ENCODE peak calls at places on chromosome 15, in seven cellular contexts. Y, R, Q, V, G, P and H are unnamed samples.

GRCh38 chr15:48427960-48428547 is 96.8 kb downstream of the DUT start:
- DNase-seq in G (no peak), Q (no peak), R (no peak), P (no peak), Y (no peak), V (no peak), H (peak; percentile 81)

GRCh38 chr15:60573936-60574335 is 95.0 kb upstream of the ICE2 start:
- DNase-seq in Q (no peak), G (no peak), V (no peak), P (no peak), R (no peak), Y (no peak), H (no peak)

GRCh38 chr15:42919794-42920280 is 741 bp downstream of the TTBK2 start:
- DNase-seq in P (no peak), Y (no peak), R (peak; percentile 3), Q (peak; percentile 31), V (peak; percentile 20), G (peak; percentile 36), H (peak; percentile 23)

GRCh38 chr15:31387483-31388118 is 61.0 kb downstream of the KLF13 start:
- DNase-seq in P (peak; percentile 44), V (peak; percentile 96), Q (no peak), G (peak; percentile 71), Y (no peak), R (peak; percentile 89), H (no peak)

GRCh38 chr15:59237854-59238252 is 31.2 kb downstream of the LDHAL6B start:
- DNase-seq in V (no peak), R (no peak), P (no peak), Q (peak; percentile 24), Y (no peak), G (no peak), H (no peak)

GRCh38 chr15:39156166-39156565 is 424.7 kb upstream of the THBS1 start:
- DNase-seq in P (peak; percentile 21), V (no peak), R (no peak), Y (no peak), G (no peak), Q (no peak), H (no peak)

GRCh38 chr15:77030042-77030927 is 35.4 kb downstream of the PSTPIP1 start:
- DNase-seq in P (no peak), R (no peak), Y (no peak), G (peak; percentile 88), Q (no peak), V (peak; percentile 6), H (no peak)

GRCh38 chr15:54576303-54576935 is 598.2 kb downstream of the UNC13C start:
- DNase-seq in R (no peak), P (no peak), Q (no peak), V (no peak), G (no peak), Y (no peak), H (no peak)

GRCh38 chr15:74396445-74397238 is 29.2 kb upstream of the CYP11A1 start:
- DNase-seq in P (no peak), Q (peak; percentile 49), V (no peak), Y (no peak), R (no peak), G (no peak), H (peak; percentile 84)

GRCh38 chr15:27656296-27656987 is 442.7 kb downstream of the OCA2 start:
- DNase-seq in R (no peak), G (no peak), P (no peak), Y (no peak), V (no peak), Q (no peak), H (no peak)

GRCh38 chr15:70617076-70617910 is 146.1 kb downstream of the UACA start:
- DNase-seq in V (no peak), Q (no peak), Y (no peak), P (no peak), G (no peak), R (no peak), H (no peak)

GRCh38 chr15:69562564-69562963 is 109.9 kb downstream of the RPLP1 start:
- DNase-seq in V (peak; percentile 62), R (peak; percentile 55), Q (no peak), P (no peak), G (no peak), Y (no peak), H (no peak)

GRCh38 chr15:100890850-100891249 is 11.2 kb downstream of the ALDH1A3 start:
- DNase-seq in Q (no peak), G (no peak), P (no peak), V (no peak), R (no peak), Y (no peak), H (no peak)

GRCh38 chr15:85618956-85619491 is 175.7 kb downstream of the KLHL25 start:
- DNase-seq in P (peak; percentile 73), G (no peak), Q (peak; percentile 98), V (peak; percentile 42), Y (no peak), R (no peak), H (peak; percentile 91)

GRCh38 chr15:68234060-68234459 is 4.5 kb upstream of the CLN6 start:
- DNase-seq in R (no peak), V (no peak), Y (no peak), G (no peak), Q (no peak), P (no peak), H (no peak)

GRCh38 chr15:57703387-57703786 is 3.1 kb upstream of the POLR2M start:
- DNase-seq in V (no peak), R (no peak), G (no peak), Q (no peak), P (no peak), Y (no peak), H (no peak)

GRCh38 chr15:91116379-91117067 is 16.5 kb downstream of the SV2B start:
- DNase-seq in V (peak; percentile 31), G (no peak), Y (no peak), Q (peak; percentile 78), P (no peak), R (peak; percentile 84), H (no peak)

GRCh38 chr15:72464251-72464650 is 9.9 kb upstream of the ARIH1 start:
- DNase-seq in G (no peak), R (no peak), V (no peak), P (no peak), Q (no peak), Y (no peak), H (no peak)

GRCh38 chr15:71447328-71448250 is 332.3 kb downstream of the THSD4 start:
- DNase-seq in Y (no peak), G (no peak), Q (peak; percentile 40), V (no peak), R (no peak), P (no peak), H (peak; percentile 47)

GRCh38 chr15:89783111-89783860 is 7.2 kb downstream of the MESP2 start:
- DNase-seq in P (no peak), Q (no peak), R (no peak), G (peak; percentile 19), V (peak; percentile 63), Y (no peak), H (no peak)

GRCh38 chr15:70045045-70045444 is 52.7 kb downstream of the TLE3 start:
- DNase-seq in R (no peak), V (no peak), P (no peak), Q (no peak), Y (no peak), G (no peak), H (peak; percentile 56)

GRCh38 chr15:98881526-98882517 is 125.8 kb downstream of the PGPEP1L start:
- DNase-seq in V (no peak), R (peak; percentile 44), Q (no peak), P (no peak), Y (peak; percentile 68), G (peak; percentile 45), H (peak; percentile 72)

GRCh38 chr15:70498096-70498626 is 265.2 kb downstream of the UACA start:
- DNase-seq in G (no peak), R (no peak), Q (no peak), V (no peak), P (no peak), Y (no peak), H (no peak)

GRCh38 chr15:80247320-80247719 is 4.7 kb downstream of the CTXND1 start:
- DNase-seq in Q (no peak), G (no peak), P (no peak), Y (no peak), V (no peak), R (no peak), H (no peak)

GRCh38 chr15:84955089-84955848 is 26.4 kb upstream of the PDE8A start:
- DNase-seq in V (peak; percentile 84), G (peak; percentile 55), P (peak; percentile 70), Q (peak; percentile 76), Y (peak; percentile 84), R (peak; percentile 66), H (peak; percentile 74)

GRCh38 chr15:38740206-38740605 is 175.6 kb upstream of the RASGRP1 start:
- DNase-seq in V (no peak), R (no peak), Q (no peak), P (no peak), Y (no peak), G (no peak), H (no peak)

GRCh38 chr15:92707880-92708551 is 52.4 kb upstream of the FAM174B start:
- DNase-seq in G (no peak), R (no peak), V (no peak), Y (no peak), Q (no peak), P (no peak), H (no peak)

GRCh38 chr15:47289667-47290066 is 427.6 kb upstream of the SEMA6D start:
- DNase-seq in R (no peak), G (peak; percentile 18), V (no peak), Q (no peak), P (no peak), Y (no peak), H (no peak)

GRCh38 chr15:76903251-76903681 is 1.9 kb downstream of the SCAPER start:
- DNase-seq in Q (peak; percentile 35), R (peak; percentile 15), P (no peak), G (peak; percentile 43), Y (no peak), V (no peak), H (peak; percentile 70)

GRCh38 chr15:56736308-56736707 is 3.0 kb upstream of the ZNF280D start:
- DNase-seq in Y (no peak), Q (peak; percentile 56), P (no peak), G (no peak), V (no peak), R (no peak), H (peak; percentile 33)

GRCh38 chr15:68413363-68414255 is 18.4 kb downstream of the ITGA11 start:
- DNase-seq in V (peak; percentile 14), Y (no peak), Q (no peak), P (peak; percentile 76), R (no peak), G (no peak), H (no peak)

GRCh38 chr15:51503003-51503402 is 119.6 kb downstream of the DMXL2 start:
- DNase-seq in V (no peak), P (no peak), Q (no peak), Y (no peak), R (no peak), G (no peak), H (no peak)

GRCh38 chr15:83698294-83698693 is 44.4 kb downstream of the ADAMTSL3 start:
- DNase-seq in Q (peak; percentile 72), V (peak; percentile 33), P (peak; percentile 73), R (no peak), G (no peak), Y (no peak), H (peak; percentile 30)

GRCh38 chr15:56243774-56244236 is at the start of gene RFX7:
- DNase-seq in V (peak; percentile 90), Y (peak; percentile 68), G (peak; percentile 86), R (peak; percentile 77), Q (peak; percentile 39), P (peak; percentile 83), H (peak; percentile 76)

GRCh38 chr15:55526559-55527036 is 18.6 kb upstream of the DNAAF4 start:
- DNase-seq in R (peak; percentile 39), G (peak; percentile 3), Y (peak; percentile 50), V (peak; percentile 20), Q (peak; percentile 40), P (no peak), H (peak; percentile 81)